ENCODE peak calls at places on chromosomes 7 and 10, in seven cellular contexts. One of them, this sample, is unnamed.
A peak's percentile ranks its signal among the peaks of the same experiment; 100 is the strongest.

GRCh38 chr7:23618241-23618640 is 21.1 kb downstream of the CCDC126 start:
- DNase-seq in HepG2: no peak
- DNase-seq in GM12891: no peak
- DNase-seq in GM12878: no peak
- DNase-seq in K562: no peak
- DNase-seq in SK-N-SH: no peak
- DNase-seq in H1: no peak
- DNase-seq in this sample: no peak

GRCh38 chr7:141262101-141262819 is 188.4 kb downstream of the TMEM178B start:
- DNase-seq in HepG2: no peak
- DNase-seq in GM12891: no peak
- DNase-seq in GM12878: no peak
- DNase-seq in K562: no peak
- DNase-seq in SK-N-SH: peak; percentile 26
- DNase-seq in H1: no peak
- DNase-seq in this sample: no peak

GRCh38 chr10:46523881-46524470 is 32.5 kb downstream of the GPRIN2 start:
- DNase-seq in HepG2: no peak
- DNase-seq in GM12891: no peak
- DNase-seq in GM12878: no peak
- DNase-seq in K562: no peak
- DNase-seq in SK-N-SH: peak; percentile 38
- DNase-seq in H1: no peak
- DNase-seq in this sample: no peak

GRCh38 chr10:44979281-44980181 is 922 bp upstream of the DEPP1 start:
- DNase-seq in HepG2: no peak
- DNase-seq in GM12891: no peak
- DNase-seq in GM12878: no peak
- DNase-seq in K562: no peak
- DNase-seq in SK-N-SH: no peak
- DNase-seq in H1: no peak
- DNase-seq in this sample: no peak

GRCh38 chr7:110397927-110398660 is 692.8 kb upstream of the LRRN3 start:
- DNase-seq in HepG2: no peak
- DNase-seq in GM12891: no peak
- DNase-seq in GM12878: no peak
- DNase-seq in K562: no peak
- DNase-seq in SK-N-SH: no peak
- DNase-seq in H1: no peak
- DNase-seq in this sample: no peak

GRCh38 chr7:151087247-151088018 is 1.2 kb downstream of the AGAP3 start:
- DNase-seq in HepG2: peak; percentile 35
- DNase-seq in GM12891: no peak
- DNase-seq in GM12878: no peak
- DNase-seq in K562: peak; percentile 79
- DNase-seq in SK-N-SH: peak; percentile 90
- DNase-seq in H1: no peak
- DNase-seq in this sample: no peak

GRCh38 chr10:76428541-76429330 is 997.3 kb downstream of the LRMDA start:
- DNase-seq in HepG2: no peak
- DNase-seq in GM12891: no peak
- DNase-seq in GM12878: no peak
- DNase-seq in K562: no peak
- DNase-seq in SK-N-SH: no peak
- DNase-seq in H1: no peak
- DNase-seq in this sample: no peak

GRCh38 chr10:46526682-46527038 is 29.8 kb downstream of the GPRIN2 start:
- DNase-seq in HepG2: no peak
- DNase-seq in GM12891: no peak
- DNase-seq in GM12878: no peak
- DNase-seq in K562: no peak
- DNase-seq in SK-N-SH: peak; percentile 45
- DNase-seq in H1: no peak
- DNase-seq in this sample: no peak

GRCh38 chr10:114307731-114308130 is 68.7 kb downstream of the VWA2 start:
- DNase-seq in HepG2: no peak
- DNase-seq in GM12891: no peak
- DNase-seq in GM12878: no peak
- DNase-seq in K562: no peak
- DNase-seq in SK-N-SH: no peak
- DNase-seq in H1: no peak
- DNase-seq in this sample: no peak

GRCh38 chr10:110326351-110327032 is 21.8 kb upstream of the SMNDC1 start:
- DNase-seq in HepG2: no peak
- DNase-seq in GM12891: no peak
- DNase-seq in GM12878: peak; percentile 51
- DNase-seq in K562: no peak
- DNase-seq in SK-N-SH: no peak
- DNase-seq in H1: no peak
- DNase-seq in this sample: no peak

GRCh38 chr10:77461636-77462296 is 175.8 kb downstream of the KCNMA1 start:
- DNase-seq in HepG2: no peak
- DNase-seq in GM12891: no peak
- DNase-seq in GM12878: no peak
- DNase-seq in K562: no peak
- DNase-seq in SK-N-SH: no peak
- DNase-seq in H1: no peak
- DNase-seq in this sample: no peak

GRCh38 chr10:12434277-12434676 is 84.9 kb downstream of the CAMK1D start:
- DNase-seq in HepG2: no peak
- DNase-seq in GM12891: no peak
- DNase-seq in GM12878: no peak
- DNase-seq in K562: no peak
- DNase-seq in SK-N-SH: no peak
- DNase-seq in H1: no peak
- DNase-seq in this sample: no peak

GRCh38 chr7:3260425-3260762 is 40.7 kb upstream of the SDK1 start:
- DNase-seq in HepG2: no peak
- DNase-seq in GM12891: no peak
- DNase-seq in GM12878: no peak
- DNase-seq in K562: no peak
- DNase-seq in SK-N-SH: no peak
- DNase-seq in H1: no peak
- DNase-seq in this sample: no peak

GRCh38 chr10:66222462-66223046 is 703.3 kb upstream of the LRRTM3 start:
- DNase-seq in HepG2: no peak
- DNase-seq in GM12891: no peak
- DNase-seq in GM12878: no peak
- DNase-seq in K562: no peak
- DNase-seq in SK-N-SH: no peak
- DNase-seq in H1: no peak
- DNase-seq in this sample: no peak

GRCh38 chr7:154484943-154485342 is 432.7 kb downstream of the DPP6 start:
- DNase-seq in HepG2: no peak
- DNase-seq in GM12891: no peak
- DNase-seq in GM12878: no peak
- DNase-seq in K562: no peak
- DNase-seq in SK-N-SH: peak; percentile 43
- DNase-seq in H1: no peak
- DNase-seq in this sample: no peak

GRCh38 chr7:115085421-115085820 is 163.5 kb downstream of the MDFIC start:
- DNase-seq in HepG2: no peak
- DNase-seq in GM12891: no peak
- DNase-seq in GM12878: no peak
- DNase-seq in K562: no peak
- DNase-seq in SK-N-SH: no peak
- DNase-seq in H1: no peak
- DNase-seq in this sample: no peak

GRCh38 chr10:45052700-45053099 is 52.0 kb downstream of the ZNF22 start:
- DNase-seq in HepG2: no peak
- DNase-seq in GM12891: no peak
- DNase-seq in GM12878: no peak
- DNase-seq in K562: no peak
- DNase-seq in SK-N-SH: no peak
- DNase-seq in H1: no peak
- DNase-seq in this sample: no peak

GRCh38 chr10:3000063-3000462 is 67.3 kb upstream of the PFKP start:
- DNase-seq in HepG2: no peak
- DNase-seq in GM12891: no peak
- DNase-seq in GM12878: no peak
- DNase-seq in K562: no peak
- DNase-seq in SK-N-SH: no peak
- DNase-seq in H1: no peak
- DNase-seq in this sample: no peak

GRCh38 chr7:47901542-47901941 is 46.7 kb downstream of the PKD1L1 start:
- DNase-seq in HepG2: no peak
- DNase-seq in GM12891: no peak
- DNase-seq in GM12878: no peak
- DNase-seq in K562: no peak
- DNase-seq in SK-N-SH: no peak
- DNase-seq in H1: no peak
- DNase-seq in this sample: no peak

GRCh38 chr7:76409537-76409936 is at the start of gene SSC4D:
- DNase-seq in HepG2: peak; percentile 83
- DNase-seq in GM12891: no peak
- DNase-seq in GM12878: no peak
- DNase-seq in K562: peak; percentile 80
- DNase-seq in SK-N-SH: no peak
- DNase-seq in H1: peak; percentile 79
- DNase-seq in this sample: no peak

GRCh38 chr10:80541144-80541750 is 3.5 kb downstream of the SH2D4B start:
- DNase-seq in HepG2: no peak
- DNase-seq in GM12891: no peak
- DNase-seq in GM12878: peak; percentile 57
- DNase-seq in K562: no peak
- DNase-seq in SK-N-SH: no peak
- DNase-seq in H1: peak; percentile 36
- DNase-seq in this sample: no peak
- TF ChIP-seq TAF1 in HepG2: no peak
- TF ChIP-seq TAF1 in GM12891: no peak
- TF ChIP-seq TAF1 in GM12878: no peak
- TF ChIP-seq TAF1 in K562: no peak
- TF ChIP-seq TAF1 in SK-N-SH: no peak
- TF ChIP-seq TAF1 in H1: no peak
- TF ChIP-seq TAF1 in this sample: no peak

GRCh38 chr7:148556892-148557291 is 33.7 kb upstream of the C7orf33 start:
- DNase-seq in HepG2: no peak
- DNase-seq in GM12891: no peak
- DNase-seq in GM12878: no peak
- DNase-seq in K562: no peak
- DNase-seq in SK-N-SH: no peak
- DNase-seq in H1: no peak
- DNase-seq in this sample: no peak

GRCh38 chr7:148561099-148561498 is 29.5 kb upstream of the C7orf33 start:
- DNase-seq in HepG2: no peak
- DNase-seq in GM12891: no peak
- DNase-seq in GM12878: no peak
- DNase-seq in K562: no peak
- DNase-seq in SK-N-SH: no peak
- DNase-seq in H1: no peak
- DNase-seq in this sample: no peak

GRCh38 chr7:148563583-148564274 is 26.8 kb upstream of the C7orf33 start:
- DNase-seq in HepG2: no peak
- DNase-seq in GM12891: no peak
- DNase-seq in GM12878: no peak
- DNase-seq in K562: no peak
- DNase-seq in SK-N-SH: no peak
- DNase-seq in H1: no peak
- DNase-seq in this sample: no peak

GRCh38 chr7:148553979-148554378 is 36.6 kb upstream of the C7orf33 start:
- DNase-seq in HepG2: no peak
- DNase-seq in GM12891: no peak
- DNase-seq in GM12878: no peak
- DNase-seq in K562: no peak
- DNase-seq in SK-N-SH: no peak
- DNase-seq in H1: no peak
- DNase-seq in this sample: no peak

GRCh38 chr7:148558914-148559313 is 31.7 kb upstream of the C7orf33 start:
- DNase-seq in HepG2: no peak
- DNase-seq in GM12891: no peak
- DNase-seq in GM12878: no peak
- DNase-seq in K562: no peak
- DNase-seq in SK-N-SH: no peak
- DNase-seq in H1: no peak
- DNase-seq in this sample: no peak
- TF ChIP-seq TAF1 in HepG2: no peak
- TF ChIP-seq TAF1 in GM12891: no peak
- TF ChIP-seq TAF1 in GM12878: no peak
- TF ChIP-seq TAF1 in K562: no peak
- TF ChIP-seq TAF1 in SK-N-SH: no peak
- TF ChIP-seq TAF1 in H1: no peak
- TF ChIP-seq TAF1 in this sample: no peak

DNA sequence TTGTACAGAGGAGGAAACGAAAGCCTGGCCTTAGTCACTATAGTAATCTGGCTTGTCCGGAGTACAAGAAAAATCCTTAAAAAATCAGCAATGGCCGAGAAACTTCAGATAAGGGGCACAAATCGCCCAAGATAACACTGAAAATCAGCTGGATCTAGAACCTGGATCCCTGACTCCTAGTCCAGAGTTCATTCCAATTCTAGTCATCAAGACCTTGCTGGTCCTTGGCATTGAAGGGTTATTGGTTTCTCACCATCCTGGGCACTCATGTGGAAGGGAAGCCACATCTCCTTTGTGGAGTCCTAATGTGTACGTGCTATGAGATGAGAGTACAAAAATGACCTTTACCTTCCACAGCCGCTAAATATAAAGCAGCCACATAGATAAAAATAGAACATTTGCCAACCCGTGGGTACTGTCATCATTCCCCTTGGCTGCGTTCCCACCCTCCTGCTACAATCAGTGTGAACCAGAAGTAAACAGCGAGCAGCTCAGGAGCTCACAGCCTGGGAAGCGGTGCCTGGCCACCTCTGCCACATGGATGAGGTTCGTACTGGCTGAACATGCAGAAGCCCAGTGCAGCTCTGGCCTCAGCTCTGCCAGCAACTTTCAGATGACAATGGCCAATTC is 116.0 kb upstream of the PDLIM1 start:
- DNase-seq in HepG2: no peak
- DNase-seq in GM12891: no peak
- DNase-seq in GM12878: no peak
- DNase-seq in K562: no peak
- DNase-seq in SK-N-SH: no peak
- DNase-seq in H1: no peak
- DNase-seq in this sample: no peak
- TF ChIP-seq TAF1 in HepG2: no peak
- TF ChIP-seq TAF1 in GM12891: no peak
- TF ChIP-seq TAF1 in GM12878: no peak
- TF ChIP-seq TAF1 in K562: no peak
- TF ChIP-seq TAF1 in SK-N-SH: no peak
- TF ChIP-seq TAF1 in H1: no peak
- TF ChIP-seq TAF1 in this sample: no peak

DNA sequence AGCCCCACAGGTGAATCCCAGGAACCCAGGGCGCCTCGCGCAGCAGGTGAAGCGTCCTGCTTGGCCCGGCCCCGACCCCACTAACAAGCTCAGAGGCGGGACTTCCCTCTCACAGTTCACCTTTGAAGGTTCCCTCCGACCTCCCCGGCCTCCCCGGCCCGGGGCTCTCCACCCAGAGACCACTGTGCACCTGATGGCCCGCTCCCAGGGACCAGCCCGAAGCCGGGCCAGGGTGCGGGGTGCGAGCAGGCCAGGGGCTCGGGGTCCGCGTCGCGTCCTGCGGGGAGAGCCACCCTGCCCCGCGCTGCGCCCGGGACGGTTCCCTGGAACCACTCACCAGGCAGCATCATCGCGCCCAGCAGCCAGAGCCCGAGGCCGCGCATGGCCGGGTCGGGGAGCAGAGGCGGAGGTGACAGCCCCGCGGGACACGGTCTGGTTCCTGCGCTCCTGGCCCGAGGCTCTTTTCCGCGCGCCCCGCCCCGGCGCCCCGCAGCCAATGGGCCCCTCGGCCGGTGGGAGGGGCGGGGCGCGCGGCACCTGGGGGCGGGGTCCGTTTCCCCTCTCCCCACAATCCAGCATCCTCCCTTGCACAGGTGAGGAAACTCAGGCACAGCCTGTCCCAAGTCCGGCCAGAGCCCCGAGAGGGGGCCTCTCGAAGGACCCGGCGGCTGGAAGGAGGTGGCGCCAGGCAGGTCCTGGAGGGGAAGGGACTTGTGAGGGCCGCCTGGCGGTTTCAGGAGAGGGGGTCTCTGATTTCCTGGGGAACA is at the start of gene ADAM8:
- DNase-seq in HepG2: no peak
- DNase-seq in GM12891: peak; percentile 96
- DNase-seq in GM12878: no peak
- DNase-seq in K562: peak; percentile 75
- DNase-seq in SK-N-SH: peak; percentile 72
- DNase-seq in H1: peak; percentile 92
- DNase-seq in this sample: peak; percentile 96
- TF ChIP-seq TAF1 in HepG2: no peak
- TF ChIP-seq TAF1 in GM12891: peak; percentile 64
- TF ChIP-seq TAF1 in GM12878: peak; percentile 72
- TF ChIP-seq TAF1 in K562: no peak
- TF ChIP-seq TAF1 in SK-N-SH: no peak
- TF ChIP-seq TAF1 in H1: no peak
- TF ChIP-seq TAF1 in this sample: peak; percentile 60